ENCODE peak calls at places on chromosomes 11 and 22, in four cellular contexts. H, N, T and K are unnamed samples.
A peak's percentile ranks its signal among the peaks of the same experiment; 100 is the strongest.

GRCh38 chr22:37559901-37560681 is at the start of gene CDC42EP1:
- DNase-seq in H (peak; percentile 70), N (peak; percentile 87), T (no peak), K (no peak)

GRCh38 chr11:45431301-45432018 is 145.3 kb upstream of the SYT13 start:
- DNase-seq in H (no peak), N (no peak), T (no peak), K (no peak)

GRCh38 chr11:95577716-95578460 is 211.7 kb downstream of the FAM76B start:
- DNase-seq in H (no peak), N (no peak), T (no peak), K (no peak)

GRCh38 chr22:37525073-37525745 is 6.0 kb upstream of the CARD10 start:
- DNase-seq in H (peak; percentile 69), N (no peak), T (no peak), K (no peak)

GRCh38 chr11:117772360-117772759 is 24.7 kb downstream of the DSCAML1 start:
- DNase-seq in H (no peak), N (no peak), T (no peak), K (no peak)

GRCh38 chr11:2691991-2692841 is 7.6 kb downstream of the KCNQ1OT1 start:
- DNase-seq in H (no peak), N (peak; percentile 63), T (no peak), K (no peak)

GRCh38 chr22:22745225-22746060 is 101.0 kb downstream of the GGTLC2 start:
- DNase-seq in H (no peak), N (no peak), T (no peak), K (no peak)

GRCh38 chr22:28816994-28817530 is 16.7 kb upstream of the XBP1 start:
- DNase-seq in H (no peak), N (no peak), T (no peak), K (no peak)

GRCh38 chr22:42757475-42757874 is 36.8 kb upstream of the A4GALT start:
- DNase-seq in H (no peak), N (no peak), T (no peak), K (no peak)

GRCh38 chr11:13786688-13787087 is 118.2 kb downstream of the FAR1 start:
- DNase-seq in H (no peak), N (no peak), T (no peak), K (no peak)